ENCODE peak calls at places on chromosomes 2 and 18, in six cellular contexts. A, Y, L, N, X and O are unnamed samples.

GRCh38 chr2:64035067-64035942 is 16.1 kb upstream of the VPS54 start:
- DNase-seq in L (no peak), N (no peak), A (no peak), X (no peak), Y (no peak), O (no peak)

GRCh38 chr18:32683044-32683443 is 89.8 kb downstream of the KLHL14 start:
- DNase-seq in L (no peak), Y (no peak), X (no peak), N (no peak), A (no peak), O (no peak)

GRCh38 chr18:23302852-23303527 is 150.1 kb upstream of the RIOK3 start:
- DNase-seq in X (no peak), Y (no peak), L (no peak), N (no peak), A (no peak), O (no peak)

GRCh38 chr2:55581875-55582547 is 35.4 kb downstream of the PPP4R3B start:
- DNase-seq in N (no peak), X (no peak), L (no peak), A (no peak), Y (no peak), O (no peak)

GRCh38 chr2:88452980-88453582 is 588 bp upstream of the FOXI3 start:
- DNase-seq in Y (no peak), X (no peak), L (no peak), N (no peak), A (no peak), O (no peak)

GRCh38 chr2:127589358-127589757 is 53.9 kb downstream of the MYO7B start:
- DNase-seq in L (no peak), X (no peak), N (no peak), Y (peak), A (no peak), O (no peak)

GRCh38 chr2:236887519-236887918 is 198.2 kb upstream of the COPS8 start:
- DNase-seq in A (no peak), Y (peak), X (no peak), L (no peak), N (no peak), O (no peak)

GRCh38 chr2:42494434-42495233 is 852 bp upstream of the KCNG3 start:
- DNase-seq in A (peak), Y (peak), X (peak), L (peak), N (peak), O (peak)